ENCODE peak calls at places on chromosomes 3 and 15, in five cellular contexts. O is activated CD8-positive, alpha-beta T cell treated with anti-CD3 and anti-CD28 coated beads for 36 hours; X is H7; H is testis; Q is NCI-H1092. I is an unnamed sample.
A peak's percentile ranks its signal among the peaks of the same experiment; 100 is the strongest.

GRCh38 chr15:43519207-43519606 is 1.8 kb downstream of the MAP1A start:
- DNase-seq in O (no peak), X (peak; percentile 10), H (no peak), Q (no peak), I (no peak)

GRCh38 chr3:29642393-29643033 is 361.6 kb downstream of the RBMS3 start:
- DNase-seq in O (no peak), X (no peak), H (peak; percentile 75), Q (no peak), I (peak; percentile 29)

GRCh38 chr15:41241251-41241964 is 10.3 kb downstream of the CHP1 start:
- DNase-seq in O (no peak), X (no peak), H (peak; percentile 45), Q (peak; percentile 50), I (peak; percentile 57)

GRCh38 chr3:37492977-37493471 is 318.6 kb upstream of the LRRFIP2 start:
- DNase-seq in O (no peak), X (no peak), H (no peak), Q (peak; percentile 41), I (no peak)

GRCh38 chr3:16599694-16600093 is 5.5 kb downstream of the DAZL start:
- DNase-seq in O (no peak), X (no peak), H (no peak), Q (no peak), I (no peak)

GRCh38 chr15:70670680-70671079 is 92.7 kb downstream of the UACA start:
- DNase-seq in O (no peak), X (no peak), H (no peak), Q (no peak), I (no peak)

GRCh38 chr3:149654188-149654601 is 3.6 kb downstream of the WWTR1 start:
- DNase-seq in O (no peak), X (no peak), H (no peak), Q (no peak), I (no peak)

GRCh38 chr15:91552555-91552954 is 301.0 kb upstream of the SLCO3A1 start:
- DNase-seq in O (no peak), X (no peak), H (no peak), Q (no peak), I (no peak)

GRCh38 chr3:113211370-113212154 is at the start of gene BOC:
- DNase-seq in O (peak; percentile 17), X (peak; percentile 89), H (peak; percentile 48), Q (no peak), I (peak; percentile 55)

GRCh38 chr15:65547841-65548240 is 17.6 kb downstream of the HACD3 start:
- DNase-seq in O (no peak), X (no peak), H (no peak), Q (no peak), I (no peak)

GRCh38 chr3:9778102-9778501 is 8.4 kb upstream of the CAMK1 start:
- DNase-seq in O (peak; percentile 88), X (no peak), H (no peak), Q (no peak), I (no peak)

GRCh38 chr3:14791343-14791945 is 27.3 kb upstream of the FGD5 start:
- DNase-seq in O (peak; percentile 76), X (peak; percentile 92), H (peak; percentile 82), Q (peak; percentile 13), I (peak; percentile 76)

GRCh38 chr3:169008772-169009358 is 654.6 kb downstream of the MECOM start:
- DNase-seq in O (no peak), X (no peak), H (no peak), Q (no peak), I (no peak)

GRCh38 chr15:85408270-85408746 is 27.9 kb downstream of the AKAP13 start:
- DNase-seq in O (peak; percentile 55), X (no peak), H (no peak), Q (no peak), I (no peak)

GRCh38 chr3:107235923-107236315 is 141.3 kb upstream of the CCDC54 start:
- DNase-seq in O (peak; percentile 52), X (peak; percentile 64), H (peak; percentile 54), Q (peak; percentile 21), I (no peak)

GRCh38 chr3:122233109-122233952 is 49.9 kb downstream of the CASR start:
- DNase-seq in O (peak; percentile 47), X (no peak), H (peak; percentile 33), Q (no peak), I (no peak)